ENCODE peak calls at places on chromosomes 4 and X, in eight cellular contexts. O is IMR-90, A is fibroblast of lung, K is A549, W is uterus, V is transverse colon, L is mesendoderm, I is right cardiac atrium. D is an unnamed sample. For H3K4me1, the result is how much of the 10 kb centered on the place peaks cover.

GRCh38 chrX:370963-371745 is 15.6 kb downstream of the PPP2R3B start:
- DNase-seq in O (no peak), A (no peak), K (no peak), W (no peak), V (no peak), L (no peak), I (peak), D (no peak)

GRCh38 chr4:13386405-13387107 is 97.6 kb downstream of the RAB28 start:
- DNase-seq in O (peak), A (peak), K (no peak), W (no peak), V (no peak), L (no peak), I (no peak), D (no peak)

GRCh38 chrX:10989386-10989785 is 121.7 kb upstream of the HCCS start:
- DNase-seq in O (no peak), A (peak), K (no peak), W (no peak), V (no peak), L (peak), I (no peak), D (no peak)

GRCh38 chr4:184748251-184748652 is 14.4 kb upstream of the CENPU start:
- DNase-seq in O (no peak), A (no peak), K (no peak), W (no peak), V (peak), L (no peak), I (peak), D (no peak)

GRCh38 chr4:90586799-90587198 is 459.6 kb downstream of the CCSER1 start:
- DNase-seq in O (no peak), A (no peak), K (no peak), W (no peak), V (no peak), L (no peak), I (no peak), D (no peak)

GRCh38 chrX:128396601-128397000 is 344.4 kb upstream of the ACTRT1 start:
- DNase-seq in O (no peak), A (no peak), K (peak), W (no peak), V (no peak), L (no peak), I (no peak), D (no peak)

GRCh38 chr4:172850838-172851237 is 317.8 kb upstream of the GALNT7 start:
- DNase-seq in O (peak), A (peak), K (peak), W (no peak), V (no peak), L (no peak), I (no peak), D (peak)

GRCh38 chr4:120694973-120695372 is 227.6 kb downstream of the PRDM5 start:
- DNase-seq in O (peak), A (peak), K (peak), W (no peak), V (peak), L (no peak), I (no peak), D (no peak)

GRCh38 chr4:85147481-85148076 is 181.1 kb upstream of the WDFY3 start:
- DNase-seq in O (peak), A (peak), K (peak), W (no peak), V (peak), L (peak), I (peak), D (peak)

GRCh38 chrX:111847491-111847890 is 28.5 kb upstream of the TRPC5OS start:
- DNase-seq in O (no peak), A (no peak), K (no peak), W (no peak), V (no peak), L (no peak), I (no peak), D (no peak)
- H3K4me3 ChIP-seq in O (no peak), A (no peak), K (no peak), W (no peak), V (no peak), L (no peak), I (no peak), D (no peak)

GRCh38 chr4:69977582-69977981 is 12.1 kb upstream of the CSN2 start:
- DNase-seq in O (no peak), A (peak), K (no peak), W (no peak), V (no peak), L (no peak), I (no peak), D (peak)

GRCh38 chr4:69970071-69970470 is 4.5 kb upstream of the CSN2 start:
- DNase-seq in O (no peak), A (no peak), K (no peak), W (no peak), V (no peak), L (no peak), I (no peak), D (peak)

GRCh38 chr4:69974646-69975045 is 9.1 kb upstream of the CSN2 start:
- DNase-seq in O (no peak), A (no peak), K (no peak), W (no peak), V (no peak), L (no peak), I (no peak), D (peak)
- H3K4me1 ChIP-seq in O (under half), A (under half), K (under half), W (under half), V (under half), L (under half), I (under half), D (under half)

DNA sequence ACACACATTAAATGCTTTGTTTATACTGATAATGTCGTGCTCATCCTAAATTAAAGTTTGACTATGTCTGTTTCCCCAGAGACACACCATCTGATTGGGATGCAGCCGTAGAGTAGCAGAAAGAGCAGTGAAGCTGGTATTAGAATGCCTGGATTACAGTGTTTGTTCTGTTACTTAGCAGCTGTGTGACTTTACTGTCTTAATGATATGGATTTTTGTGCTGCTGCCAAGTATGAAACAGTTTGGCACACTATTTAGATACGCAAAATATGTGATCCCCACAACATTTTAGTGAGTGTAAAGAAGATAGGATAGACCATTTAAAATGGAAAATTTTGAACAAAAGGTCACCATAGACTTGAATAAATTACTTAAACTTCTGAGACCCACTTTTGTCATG is 1.2 kb upstream of the CHIC1 start:
- DNase-seq in O (peak), A (peak), K (no peak), W (no peak), V (no peak), L (no peak), I (no peak), D (no peak)
- H3K4me3 ChIP-seq in O (no peak), A (peak), K (no peak), W (no peak), V (no peak), L (no peak), I (no peak), D (peak)

GRCh38 chr4:2484169-2484568 is 15.3 kb downstream of the RNF4 start:
- DNase-seq in O (no peak), A (no peak), K (no peak), W (no peak), V (no peak), L (no peak), I (no peak), D (no peak)
- H3K4me1 ChIP-seq in O (under half), A (under half), K (under half), W (under half), V (half or more), L (under half), I (under half), D (under half)

DNA sequence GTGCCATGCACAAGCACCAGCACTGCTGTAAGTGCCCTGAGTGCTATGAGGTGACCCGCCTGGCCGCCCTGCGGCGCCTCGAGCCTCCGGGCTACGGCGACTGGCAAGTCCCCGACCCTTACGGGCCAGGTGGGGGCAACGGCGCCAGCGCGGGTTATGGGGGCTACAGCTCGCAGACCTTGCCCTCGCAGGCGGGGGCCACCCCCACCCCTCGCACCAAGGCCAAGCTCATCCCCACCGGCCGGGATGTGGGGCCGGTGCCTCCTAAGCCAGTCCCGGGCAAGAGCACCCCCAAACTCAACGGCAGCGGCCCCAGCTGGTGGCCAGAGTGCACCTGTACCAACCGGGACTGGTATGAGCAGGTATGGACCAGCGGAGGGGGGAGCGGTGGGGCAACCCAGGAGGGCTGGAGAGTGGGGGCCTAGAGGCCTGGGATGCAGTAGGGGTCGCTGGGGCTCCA is 592 bp downstream of the DLG3 start:
- DNase-seq in O (no peak), A (no peak), K (no peak), W (no peak), V (no peak), L (no peak), I (no peak), D (no peak)
- H3K4me3 ChIP-seq in O (no peak), A (no peak), K (peak), W (no peak), V (no peak), L (no peak), I (peak), D (no peak)

DNA sequence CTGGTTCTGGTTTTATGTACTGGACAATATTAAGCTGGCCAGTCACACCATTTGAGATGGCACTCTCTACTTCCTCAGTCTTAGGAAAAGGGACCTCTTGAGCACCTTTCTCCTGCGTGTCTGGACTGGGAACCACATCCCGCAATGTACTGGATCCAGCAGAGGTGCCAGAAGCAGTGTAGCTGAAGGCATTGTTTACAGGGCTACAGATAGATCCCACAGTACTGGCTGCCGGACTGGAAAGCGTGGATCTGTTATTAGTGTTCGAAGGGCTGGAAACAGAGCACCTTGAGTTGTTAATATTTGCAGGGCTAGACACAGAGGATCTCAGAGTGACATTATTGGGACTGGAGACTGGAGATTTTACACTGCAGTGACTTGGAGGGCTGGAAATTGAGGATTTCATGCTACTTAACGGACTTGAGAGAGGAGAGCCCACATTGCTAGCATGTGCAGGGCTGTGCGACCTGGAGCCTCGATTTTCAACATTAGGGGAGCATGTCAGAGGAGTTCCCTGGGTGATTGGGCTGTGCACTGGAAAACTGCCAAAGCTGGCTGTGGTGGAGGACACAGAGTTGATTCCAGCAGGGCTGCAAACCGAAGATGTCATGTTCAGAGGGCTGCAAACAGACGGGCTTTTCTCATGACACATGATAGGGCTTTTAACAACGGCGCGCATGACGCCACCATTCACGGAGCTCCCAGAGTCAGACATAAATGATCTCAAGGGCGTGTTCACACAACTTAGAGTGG is 6.4 kb downstream of the NR3C2 start:
- DNase-seq in O (no peak), A (no peak), K (no peak), W (no peak), V (no peak), L (no peak), I (no peak), D (no peak)
- H3K4me1 ChIP-seq in O (under half), A (under half), K (under half), W (under half), V (half or more), L (under half), I (under half), D (under half)